ENCODE peak calls at places on chromosomes 1 and 21, in six cellular contexts. D is HL-60, N is A549, I is lower lobe of right lung, O is ascending aorta, S is psoas muscle. A is an unnamed sample.

GRCh38 chr1:32101233-32101681 is 6.6 kb upstream of the KPNA6 start:
- DNase-seq in D (no peak), N (no peak), I (no peak), O (no peak), S (no peak), A (no peak)

GRCh38 chr21:16070207-16070651 is 340.4 kb downstream of the USP25 start:
- DNase-seq in D (no peak), N (no peak), I (no peak), O (no peak), S (no peak), A (no peak)

GRCh38 chr1:39395357-39395831 is 96.0 kb upstream of the BMP8A start:
- DNase-seq in D (no peak), N (peak), I (no peak), O (no peak), S (no peak), A (no peak)

GRCh38 chr21:35628331-35628730 is 432.0 kb downstream of the SETD4 start:
- DNase-seq in D (no peak), N (no peak), I (no peak), O (no peak), S (no peak), A (no peak)

GRCh38 chr1:244384066-244384465 is 67.6 kb downstream of the ADSS2 start:
- DNase-seq in D (no peak), N (no peak), I (no peak), O (no peak), S (no peak), A (no peak)

GRCh38 chr1:31901838-31902508 is 36.2 kb downstream of the PTP4A2 start:
- DNase-seq in D (no peak), N (no peak), I (no peak), O (no peak), S (no peak), A (no peak)

GRCh38 chr1:231679109-231679508 is 52.5 kb downstream of the DISC1 start:
- DNase-seq in D (no peak), N (no peak), I (no peak), O (no peak), S (no peak), A (peak)

GRCh38 chr1:192824511-192824910 is 15.7 kb downstream of the RGS2 start:
- DNase-seq in D (no peak), N (no peak), I (no peak), O (no peak), S (no peak), A (no peak)

GRCh38 chr1:46646844-46647243 is 21.3 kb downstream of the ATPAF1 start:
- DNase-seq in D (no peak), N (no peak), I (no peak), O (no peak), S (no peak), A (no peak)

GRCh38 chr1:161333166-161333565 is 19.0 kb downstream of the SDHC start:
- DNase-seq in D (no peak), N (no peak), I (no peak), O (no peak), S (no peak), A (no peak)

DNA sequence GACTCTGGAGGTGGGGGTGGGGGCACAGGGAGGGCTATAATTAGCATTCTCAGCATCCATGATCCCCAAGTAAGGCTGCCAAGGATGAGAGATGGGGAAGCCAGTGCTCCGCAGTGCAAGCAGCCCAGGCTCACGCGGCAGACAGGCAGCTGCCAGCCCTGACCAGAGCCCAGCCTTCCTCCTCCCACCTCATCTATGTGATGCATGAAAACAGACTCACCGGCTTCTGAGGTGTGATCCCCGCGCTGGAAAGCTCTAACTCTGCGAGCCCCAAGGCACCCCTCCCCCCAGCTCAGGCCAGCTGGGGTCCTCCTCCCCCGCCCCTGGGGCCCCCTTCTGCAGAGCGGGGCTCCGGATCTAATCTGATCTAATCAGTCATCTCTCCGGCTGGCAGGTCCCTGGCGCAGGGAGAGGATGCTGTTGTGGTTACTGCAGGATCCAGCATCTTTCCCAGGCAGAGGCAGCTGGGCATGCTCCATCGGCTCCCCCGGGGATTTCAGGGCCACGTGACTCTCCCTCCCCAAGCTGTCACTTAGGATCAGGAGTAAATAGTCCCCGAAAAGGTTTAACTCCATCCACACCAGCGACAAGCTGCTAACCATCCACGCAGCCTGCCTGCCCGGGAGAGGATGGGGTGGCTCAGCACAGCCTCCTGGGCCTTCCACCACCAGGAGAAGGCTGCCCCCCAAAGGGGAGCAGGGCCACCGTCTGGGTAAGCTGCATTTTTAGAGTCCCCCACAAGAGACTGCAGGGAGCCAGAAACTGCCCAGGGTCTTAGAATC is at the start of gene PLEKHA6:
- DNase-seq in D (no peak), N (no peak), I (no peak), O (no peak), S (peak), A (no peak)
- TF ChIP-seq CTCF in D (no peak), N (peak), I (no peak), O (no peak), S (no peak), A (no peak)

GRCh38 chr1:93766451-93766850 is 84.8 kb upstream of the BCAR3 start:
- DNase-seq in D (no peak), N (no peak), I (no peak), O (no peak), S (no peak), A (no peak)
- H3K27ac ChIP-seq in D (no peak), N (no peak), I (no peak), O (no peak), S (no peak), A (no peak)

DNA sequence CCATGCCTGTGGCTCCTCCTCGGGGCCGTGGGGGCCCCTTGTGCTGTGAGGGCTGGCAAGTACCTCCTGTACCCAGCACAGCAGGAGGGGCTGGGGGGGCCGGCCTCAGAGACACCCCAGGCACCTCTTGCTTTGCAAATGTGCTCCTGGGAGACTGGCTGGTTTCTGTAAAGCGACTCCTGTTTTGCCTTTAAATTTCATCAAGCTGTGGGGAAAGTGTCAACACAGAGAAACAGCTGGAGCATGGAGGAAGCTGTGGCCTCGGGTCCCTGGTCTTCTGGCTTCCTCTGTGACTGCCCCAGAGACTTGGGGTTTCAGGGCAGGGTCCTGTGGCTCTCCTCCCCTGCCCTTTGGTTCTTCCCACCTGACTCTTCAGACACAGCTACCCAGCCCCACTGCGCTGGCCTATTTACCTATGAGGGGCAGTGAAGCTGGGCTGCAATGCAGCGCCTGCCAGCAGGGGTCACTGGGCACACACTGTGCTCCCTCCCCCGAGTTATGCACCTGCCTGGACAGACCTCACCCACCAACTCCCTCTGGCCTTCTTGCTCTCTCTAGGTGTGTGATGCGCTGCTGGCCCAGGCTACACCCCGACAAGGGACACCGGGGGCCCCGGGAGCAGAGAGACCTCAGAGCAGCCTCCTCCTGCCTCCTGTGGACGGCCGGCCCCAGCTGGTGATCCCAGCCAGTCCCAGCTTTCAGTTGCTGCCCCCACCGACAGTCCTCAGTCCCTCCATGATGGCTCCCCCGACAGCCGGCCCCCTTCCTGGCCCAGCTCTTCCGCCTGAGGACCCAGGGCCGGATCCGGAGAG is 17.6 kb upstream of the PEX10 start:
- DNase-seq in D (no peak), N (no peak), I (no peak), O (no peak), S (no peak), A (no peak)
- TF ChIP-seq CTCF in D (peak), N (peak), I (peak), O (no peak), S (no peak), A (no peak)

DNA sequence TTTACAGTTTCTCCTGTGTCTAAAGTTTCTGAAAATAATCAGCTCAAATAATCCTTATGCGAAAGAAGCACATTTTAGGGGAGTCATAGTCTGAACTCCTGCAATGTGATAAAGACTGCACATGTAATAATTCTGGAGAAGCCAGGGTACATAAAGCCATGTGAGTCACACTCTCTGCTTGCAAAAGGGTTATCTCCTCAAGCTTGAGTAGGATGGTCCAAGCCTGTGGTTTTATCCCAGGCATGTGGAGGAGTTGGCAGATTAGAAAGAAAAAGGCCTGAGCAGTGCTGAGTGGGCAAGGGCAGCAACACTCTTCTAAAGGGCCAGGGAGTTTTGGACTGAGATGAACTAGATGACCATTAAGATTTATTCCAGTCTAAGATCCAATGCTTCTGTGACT is 220.4 kb downstream of the RHOU start:
- DNase-seq in D (no peak), N (no peak), I (no peak), O (no peak), S (no peak), A (no peak)
- H3K27ac ChIP-seq in D (no peak), N (no peak), I (no peak), O (no peak), S (no peak), A (no peak)

GRCh38 chr1:241376711-241377110 is 19.7 kb upstream of the RGS7 start:
- DNase-seq in D (no peak), N (no peak), I (no peak), O (no peak), S (no peak), A (no peak)
- TF ChIP-seq CTCF in D (no peak), N (no peak), I (no peak), O (no peak), S (no peak), A (no peak)

GRCh38 chr1:8604041-8604942 is 213.1 kb downstream of the RERE start:
- DNase-seq in D (no peak), N (no peak), I (no peak), O (no peak), S (no peak), A (no peak)
- H3K27ac ChIP-seq in D (no peak), N (no peak), I (no peak), O (no peak), S (no peak), A (no peak)

GRCh38 chr1:113581323-113581722 is 178.0 kb downstream of the PHTF1 start:
- DNase-seq in D (no peak), N (no peak), I (no peak), O (no peak), S (no peak), A (no peak)
- TF ChIP-seq CTCF in D (no peak), N (no peak), I (no peak), O (no peak), S (no peak), A (no peak)